ENCODE peak calls at places on chromosomes 13 and 19, in seven cellular contexts. H is activated T-helper 9 cell treated with anti-CD3 and anti-CD28 coated beads, Interleukin-2, amount 50 U/mL, for 16 hours; W is Right ventricle myocardium superior; T is progenitor cell of endocrine pancreas; U is memory B cell; F is CD4-positive, alpha-beta memory T cell; N is AG04450. M is an unnamed sample.

GRCh38 chr19:18437481-18438330 is at the start of gene ISYNA1:
- DNase-seq in H (peak; percentile 43), W (peak; percentile 69), T (no peak), U (no peak), F (no peak), N (no peak), M (peak; percentile 65)

GRCh38 chr19:11023016-11023415 is 62.2 kb downstream of the SMARCA4 start:
- DNase-seq in H (no peak), W (no peak), T (no peak), U (no peak), F (no peak), N (no peak), M (no peak)

GRCh38 chr13:103436057-103436654 is 369.9 kb upstream of the SLC10A2 start:
- DNase-seq in H (no peak), W (no peak), T (no peak), U (no peak), F (no peak), N (no peak), M (no peak)

GRCh38 chr13:51243832-51244231 is 21.6 kb downstream of the FAM124A start:
- DNase-seq in H (no peak), W (no peak), T (no peak), U (no peak), F (no peak), N (no peak), M (no peak)

GRCh38 chr19:51146751-51147150 is 4.7 kb downstream of the SIGLEC7 start:
- DNase-seq in H (no peak), W (no peak), T (no peak), U (no peak), F (no peak), N (no peak), M (no peak)

GRCh38 chr13:47330031-47330430 is 433.2 kb upstream of the HTR2A start:
- DNase-seq in H (no peak), W (no peak), T (no peak), U (no peak), F (no peak), N (no peak), M (no peak)

GRCh38 chr19:18450934-18451836 is 13.3 kb upstream of the ISYNA1 start:
- DNase-seq in H (peak; percentile 82), W (peak; percentile 93), T (peak; percentile 98), U (peak; percentile 94), F (peak; percentile 82), N (no peak), M (peak; percentile 96)

GRCh38 chr13:49308104-49308875 is 60.6 kb downstream of the CDADC1 start:
- DNase-seq in H (no peak), W (peak; percentile 91), T (no peak), U (no peak), F (no peak), N (no peak), M (no peak)

GRCh38 chr13:44220948-44221347 is 152.7 kb upstream of the SERP2 start:
- DNase-seq in H (no peak), W (no peak), T (no peak), U (no peak), F (no peak), N (no peak), M (no peak)

GRCh38 chr19:16627194-16627927 is 643 bp downstream of the MED26 start:
- DNase-seq in H (no peak), W (peak; percentile 57), T (no peak), U (peak; percentile 27), F (peak; percentile 5), N (no peak), M (peak; percentile 22)